ENCODE peak calls at places on chromosome 6, in ten cellular contexts. S is OCI-LY7, D is fibroblast of lung, C is osteocyte, O is progenitor cell of endocrine pancreas, B is cardiac fibroblast, P is fibroblast of pulmonary artery, Q is tibial artery, K is mesothelial cell of epicardium, T is psoas muscle. N is an unnamed sample.

GRCh38 chr6:165602291-165602690 is 60.8 kb downstream of the PDE10A start:
- DNase-seq in D (no peak), C (no peak), Q (no peak), K (no peak), P (no peak), O (no peak), S (no peak), T (no peak), B (no peak), N (no peak)

GRCh38 chr6:150373260-150373701 is 4.5 kb downstream of the IYD start:
- DNase-seq in K (no peak), O (no peak), C (peak), S (no peak), D (peak), B (peak), Q (peak), T (no peak), P (peak), N (no peak)

GRCh38 chr6:47292944-47293343 is 16.8 kb downstream of the TNFRSF21 start:
- DNase-seq in O (no peak), T (no peak), S (no peak), P (peak), D (peak), K (no peak), B (peak), C (no peak), Q (no peak), N (no peak)

GRCh38 chr6:138981416-138981815 is 6.6 kb downstream of the REPS1 start:
- DNase-seq in P (peak), D (peak), C (no peak), B (no peak), T (no peak), O (no peak), K (no peak), S (no peak), Q (no peak), N (no peak)

GRCh38 chr6:34457747-34458462 is 8.0 kb upstream of the PACSIN1 start:
- DNase-seq in O (no peak), K (no peak), D (no peak), C (no peak), Q (no peak), P (no peak), T (no peak), S (no peak), B (no peak), N (no peak)

GRCh38 chr6:144331610-144332009 is 46.5 kb downstream of the UTRN start:
- DNase-seq in B (no peak), P (peak), K (no peak), C (no peak), D (peak), S (no peak), O (no peak), T (no peak), Q (no peak), N (no peak)

GRCh38 chr6:111605100-111605748 is 454 bp downstream of the TRAF3IP2 start:
- DNase-seq in K (peak), C (no peak), S (peak), P (peak), O (no peak), B (peak), Q (peak), D (peak), T (peak), N (no peak)

GRCh38 chr6:99789767-99790166 is 183.1 kb downstream of the PRDM13 start:
- DNase-seq in C (no peak), O (no peak), P (no peak), K (no peak), S (no peak), Q (no peak), B (no peak), D (no peak), T (no peak), N (no peak)

GRCh38 chr6:142938510-142938909 is 6.5 kb downstream of the HIVEP2 start:
- DNase-seq in B (no peak), O (no peak), C (no peak), K (no peak), Q (no peak), T (no peak), D (no peak), S (no peak), P (no peak), N (no peak)

GRCh38 chr6:111480988-111481830 is 1.8 kb downstream of the REV3L start:
- DNase-seq in O (no peak), T (no peak), K (no peak), Q (no peak), C (no peak), B (no peak), D (peak), P (no peak), S (peak), N (no peak)

GRCh38 chr6:70823651-70824050 is 133.2 kb downstream of the B3GAT2 start:
- DNase-seq in Q (no peak), K (no peak), P (no peak), O (no peak), B (no peak), C (no peak), S (no peak), T (no peak), D (no peak), N (no peak)

GRCh38 chr6:27599859-27600532 is 127.1 kb upstream of the ZNF184 start:
- DNase-seq in B (no peak), T (no peak), K (no peak), Q (no peak), P (no peak), O (no peak), D (no peak), S (no peak), C (no peak), N (no peak)

GRCh38 chr6:21893778-21894177 is 300.2 kb downstream of the SOX4 start:
- DNase-seq in T (no peak), S (no peak), K (no peak), Q (no peak), P (no peak), B (no peak), C (no peak), O (no peak), D (no peak), N (no peak)

GRCh38 chr6:163366288-163366687 is 48.2 kb upstream of the QKI start:
- DNase-seq in P (no peak), S (no peak), T (no peak), D (no peak), Q (no peak), O (no peak), C (no peak), B (no peak), K (no peak), N (no peak)

GRCh38 chr6:111852704-111853103 is 20.5 kb downstream of the FYN start:
- DNase-seq in D (peak), T (no peak), O (no peak), C (no peak), S (no peak), K (no peak), B (peak), Q (no peak), P (peak), N (no peak)

GRCh38 chr6:20991910-20992309 is 457.7 kb downstream of the CDKAL1 start:
- DNase-seq in D (peak), P (peak), C (no peak), T (no peak), K (no peak), O (no peak), S (no peak), Q (no peak), B (peak), N (no peak)

GRCh38 chr6:122068291-122068769 is 331.1 kb upstream of the HSF2 start:
- DNase-seq in D (no peak), T (no peak), C (no peak), S (no peak), O (no peak), K (no peak), B (no peak), P (no peak), Q (no peak), N (no peak)

GRCh38 chr6:24990227-24990843 is 54.6 kb upstream of the RIPOR2 start:
- DNase-seq in P (peak), S (no peak), B (peak), K (no peak), O (no peak), T (no peak), C (no peak), Q (no peak), D (peak), N (no peak)

GRCh38 chr6:6823568-6824224 is 235.2 kb downstream of the LY86 start:
- DNase-seq in P (no peak), C (no peak), Q (no peak), D (no peak), K (no peak), O (no peak), S (no peak), B (no peak), T (no peak), N (no peak)

GRCh38 chr6:8157839-8158238 is 55.5 kb upstream of the EEF1E1 start:
- DNase-seq in C (no peak), P (no peak), Q (no peak), K (no peak), S (no peak), O (no peak), T (no peak), D (no peak), B (no peak), N (no peak)

GRCh38 chr6:125742433-125743120 is 6.9 kb upstream of the HEY2 start:
- DNase-seq in S (no peak), B (no peak), O (no peak), Q (no peak), T (no peak), D (no peak), P (no peak), K (no peak), C (no peak), N (no peak)

GRCh38 chr6:129785081-129785755 is 75.2 kb upstream of the ARHGAP18 start:
- DNase-seq in P (peak), Q (no peak), D (peak), C (no peak), B (peak), K (no peak), T (no peak), S (no peak), O (no peak), N (no peak)

GRCh38 chr6:21836292-21836691 is 242.7 kb downstream of the SOX4 start:
- DNase-seq in C (no peak), B (no peak), D (no peak), P (no peak), S (no peak), K (no peak), T (no peak), Q (no peak), O (no peak), N (no peak)

GRCh38 chr6:65006788-65007187 is 700.2 kb downstream of the EYS start:
- DNase-seq in B (no peak), K (no peak), D (no peak), Q (no peak), T (no peak), S (no peak), P (no peak), C (no peak), O (no peak), N (no peak)

GRCh38 chr6:15663057-15663638 is 320 bp upstream of the DTNBP1 start:
- DNase-seq in K (no peak), D (peak), Q (no peak), B (peak), S (no peak), P (peak), T (no peak), O (no peak), C (no peak), N (no peak)

GRCh38 chr6:144931172-144932035 is 646.3 kb downstream of the UTRN start:
- DNase-seq in Q (no peak), D (peak), C (no peak), S (peak), O (no peak), P (peak), K (no peak), B (peak), T (no peak), N (no peak)

GRCh38 chr6:170545405-170545804 is 7.7 kb downstream of the PSMB1 start:
- DNase-seq in Q (no peak), K (no peak), B (no peak), S (no peak), D (peak), T (no peak), P (no peak), O (no peak), C (no peak), N (no peak)

GRCh38 chr6:127457444-127458064 is 1.6 kb downstream of the KIAA0408 start:
- DNase-seq in D (peak), O (no peak), B (peak), T (no peak), P (peak), K (no peak), S (no peak), Q (no peak), C (no peak), N (no peak)

GRCh38 chr6:37239950-37240713 is 17.4 kb upstream of the TBC1D22B start:
- DNase-seq in S (peak), D (peak), P (peak), B (peak), O (no peak), K (peak), Q (peak), T (peak), C (peak), N (peak)

GRCh38 chr6:54073487-54073886 is 37.8 kb upstream of the MLIP start:
- DNase-seq in O (no peak), T (no peak), P (no peak), D (no peak), Q (no peak), B (no peak), K (no peak), C (no peak), S (no peak), N (no peak)

GRCh38 chr6:96532399-96532798 is 10.8 kb downstream of the UFL1 start:
- DNase-seq in Q (no peak), D (no peak), T (no peak), B (no peak), O (no peak), K (no peak), S (peak), C (no peak), P (no peak), N (no peak)

GRCh38 chr6:3825331-3825831 is 23.8 kb upstream of the FAM50B start:
- DNase-seq in S (no peak), O (no peak), B (peak), K (no peak), C (peak), Q (peak), T (peak), P (peak), D (peak), N (no peak)
- TF ChIP-seq CTCF in S (no peak), O (peak), B (peak), K (no peak), C (peak), Q (peak), T (peak), P (peak), D (peak), N (peak)

DNA sequence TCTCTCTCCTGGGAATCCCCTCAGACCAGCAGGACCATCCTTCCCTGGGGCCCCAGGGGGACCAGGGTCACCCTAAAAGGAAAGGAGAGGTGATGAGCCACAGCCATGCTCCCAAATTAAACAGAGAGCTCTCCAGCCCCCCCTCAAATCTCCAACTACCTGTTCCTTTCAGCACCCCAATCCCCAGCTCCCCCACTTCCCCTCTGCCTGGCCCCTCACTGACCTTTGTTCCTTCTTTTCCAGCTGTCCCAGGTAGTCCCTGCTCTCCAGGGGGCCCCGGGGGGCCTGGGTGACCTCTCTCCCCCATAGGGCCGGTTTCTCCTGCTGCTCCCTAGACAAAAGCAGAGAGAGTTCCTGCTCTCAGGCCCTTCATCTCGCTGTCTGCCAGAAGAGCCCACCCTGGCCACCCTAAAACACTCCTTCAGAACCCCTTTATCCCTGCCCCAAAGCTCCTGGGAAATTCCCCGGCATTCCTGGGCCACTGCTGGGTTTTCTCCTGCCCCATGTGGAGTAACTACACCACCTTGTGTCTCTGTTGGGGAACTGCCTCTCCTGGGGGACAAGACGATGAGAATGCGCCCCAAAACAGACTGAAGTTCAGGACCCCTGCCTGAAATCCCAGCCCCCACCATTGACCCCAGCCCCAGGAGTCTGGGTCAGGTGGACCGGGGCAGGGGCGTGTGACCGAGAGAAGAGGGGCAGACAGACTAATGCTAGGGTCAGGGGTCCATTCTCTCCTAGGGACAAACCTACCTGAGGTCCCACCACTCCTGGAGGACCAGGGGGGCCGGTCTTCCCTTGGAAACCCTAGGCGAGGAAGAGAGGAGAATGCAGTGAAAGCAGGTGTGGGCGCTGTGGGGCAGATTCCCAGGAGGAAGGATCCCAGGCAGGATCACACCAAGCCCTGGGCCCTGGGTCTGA is 19.7 kb downstream of the COL11A2 start:
- DNase-seq in D (peak), O (no peak), Q (no peak), C (no peak), B (peak), T (peak), P (peak), S (peak), K (no peak), N (no peak)
- TF ChIP-seq CTCF in D (peak), O (peak), Q (no peak), C (peak), B (peak), T (peak), P (peak), S (peak), K (no peak), N (peak)

DNA sequence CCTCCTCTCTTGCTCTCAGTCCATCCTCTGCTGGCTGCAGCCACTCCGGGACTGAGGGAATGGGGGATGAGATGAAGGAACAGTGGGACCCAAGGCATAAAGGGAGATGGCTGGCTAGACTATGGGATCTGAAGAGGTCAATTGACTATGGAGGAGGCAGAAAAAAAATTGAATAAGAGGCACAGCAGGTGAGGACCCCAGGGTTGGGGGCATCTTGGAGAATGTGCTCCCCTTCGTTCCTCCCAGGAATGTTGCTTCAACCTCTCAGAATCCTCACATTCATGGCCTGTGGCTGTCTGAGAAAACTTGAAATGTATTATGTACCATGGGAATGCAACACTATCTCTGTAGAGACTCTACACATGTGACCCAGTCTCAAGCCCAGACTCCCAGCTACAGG is 121.0 kb downstream of the SLC22A3 start:
- DNase-seq in C (no peak), B (no peak), O (no peak), T (no peak), P (no peak), D (no peak), K (no peak), Q (no peak), S (no peak), N (no peak)
- TF ChIP-seq CTCF in C (no peak), B (no peak), O (no peak), T (no peak), P (no peak), D (no peak), K (no peak), Q (no peak), S (no peak), N (no peak)

GRCh38 chr6:5471044-5471443 is 209.7 kb downstream of the FARS2 start:
- DNase-seq in B (peak), D (peak), O (peak), P (peak), C (no peak), K (peak), T (peak), Q (no peak), S (peak), N (no peak)
- TF ChIP-seq CTCF in B (peak), D (peak), O (peak), P (peak), C (peak), K (peak), T (peak), Q (peak), S (peak), N (peak)

DNA sequence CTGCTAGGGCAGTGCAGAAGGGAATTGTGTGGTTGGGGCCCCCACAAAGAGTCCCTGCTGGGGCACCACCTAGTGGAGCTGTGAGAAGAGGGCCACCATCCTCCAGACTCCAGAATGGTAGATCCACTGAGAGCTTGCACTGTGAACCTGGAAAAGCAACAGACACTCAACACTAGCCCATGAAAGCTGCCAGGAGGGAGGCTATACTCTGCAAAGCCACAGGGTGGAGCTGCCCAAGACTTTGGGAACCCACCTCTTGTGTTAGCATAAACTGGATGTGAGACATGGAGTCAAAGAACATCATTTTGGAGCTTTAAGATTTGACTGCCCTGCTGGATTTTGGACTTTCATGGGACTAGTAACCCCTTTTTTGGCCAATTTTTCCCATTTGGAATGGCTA is 328.4 kb upstream of the KHDRBS2 start:
- DNase-seq in S (no peak), C (no peak), D (no peak), T (no peak), B (no peak), P (no peak), Q (no peak), K (no peak), O (no peak), N (no peak)
- TF ChIP-seq CTCF in S (peak), C (no peak), D (no peak), T (no peak), B (no peak), P (no peak), Q (no peak), K (no peak), O (no peak), N (no peak)

GRCh38 chr6:52731719-52732118 is 31.6 kb downstream of the GSTA2 start:
- DNase-seq in C (no peak), Q (no peak), D (peak), B (no peak), K (no peak), P (no peak), O (no peak), T (no peak), S (no peak), N (no peak)
- TF ChIP-seq CTCF in C (no peak), Q (no peak), D (no peak), B (no peak), K (no peak), P (no peak), O (no peak), T (no peak), S (no peak), N (no peak)

DNA sequence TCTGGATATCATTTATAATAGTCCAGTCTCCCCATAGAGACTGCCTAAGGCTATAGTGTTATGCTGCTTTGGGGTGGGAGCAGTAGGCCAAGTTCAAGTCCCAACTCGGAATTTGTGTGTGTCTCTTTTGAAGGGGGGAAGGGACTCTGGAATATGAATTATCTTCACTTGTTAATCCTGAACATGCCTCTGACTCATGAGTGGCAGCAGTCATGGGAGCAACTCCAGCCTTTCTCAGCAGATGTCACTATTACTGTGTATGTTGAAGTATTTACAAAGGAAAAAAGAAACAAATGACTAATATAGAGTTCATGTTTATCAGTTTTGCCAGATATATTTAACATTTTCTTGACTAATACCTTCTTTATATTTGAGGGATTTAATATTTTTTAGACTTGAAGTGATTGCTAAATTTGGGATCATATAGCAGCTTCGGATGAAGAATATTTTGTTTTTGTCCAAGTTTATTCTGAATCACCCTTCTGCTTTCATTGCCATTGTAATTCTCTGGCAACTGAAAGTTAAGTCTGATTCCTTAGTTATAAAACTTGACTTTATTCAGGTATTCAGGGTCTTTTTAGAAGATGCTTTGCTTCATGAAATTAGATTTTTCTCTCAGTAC is 23.4 kb downstream of the FAM217A start:
- DNase-seq in C (no peak), Q (no peak), K (no peak), O (no peak), S (peak), D (peak), B (peak), T (no peak), P (peak), N (peak)
- TF ChIP-seq CTCF in C (peak), Q (peak), K (no peak), O (peak), S (peak), D (peak), B (peak), T (peak), P (peak), N (peak)

N was measured in kidney epithelial cell.